ENCODE peak calls at places on chromosomes 3 and 15, in four cellular contexts. K, O, F and Y are unnamed samples.

GRCh38 chr3:169668957-169669681 is 5.6 kb upstream of the MECOM start:
- DNase-seq in O (peak; percentile 95), K (peak; percentile 82), F (peak; percentile 74), Y (peak; percentile 77)

GRCh38 chr3:193946945-193947344 is 189.0 kb upstream of the HES1 start:
- DNase-seq in K (no peak), O (no peak), F (peak; percentile 53), Y (no peak)

GRCh38 chr3:54366839-54367238 is 244.5 kb downstream of the CACNA2D3 start:
- DNase-seq in O (no peak), F (no peak), K (no peak), Y (no peak)

GRCh38 chr15:67077641-67078215 is 12.3 kb downstream of the SMAD3 start:
- DNase-seq in O (no peak), F (peak; percentile 95), K (no peak), Y (no peak)

GRCh38 chr3:101781166-101781565 is 2.2 kb downstream of the NXPE3 start:
- DNase-seq in O (no peak), K (peak; percentile 14), F (no peak), Y (no peak)

GRCh38 chr3:25728101-25728500 is 55.1 kb downstream of the NGLY1 start:
- DNase-seq in F (no peak), K (no peak), O (no peak), Y (no peak)

GRCh38 chr15:75167588-75168076 is 34.0 kb upstream of the C15orf39 start:
- DNase-seq in F (no peak), K (peak; percentile 63), O (no peak), Y (no peak)

GRCh38 chr3:70832811-70833509 is 520.5 kb upstream of the MDFIC2 start:
- DNase-seq in K (peak; percentile 81), F (no peak), O (no peak), Y (no peak)

GRCh38 chr15:42733027-42733426 is 3.9 kb downstream of the CDAN1 start:
- DNase-seq in K (no peak), O (no peak), F (no peak), Y (no peak)

GRCh38 chr15:90400005-90400758 is 12.1 kb downstream of the IQGAP1 start:
- DNase-seq in O (no peak), K (no peak), F (no peak), Y (no peak)

GRCh38 chr3:196624008-196624790 is 15.3 kb upstream of the NRROS start:
- DNase-seq in O (no peak), K (no peak), F (no peak), Y (no peak)

GRCh38 chr3:182725372-182726251 is 67.7 kb upstream of the ATP11B start:
- DNase-seq in O (no peak), F (peak; percentile 36), K (peak; percentile 14), Y (no peak)

GRCh38 chr3:40704224-40704623 is 179.5 kb downstream of the ZNF621 start:
- DNase-seq in O (no peak), F (no peak), K (no peak), Y (no peak)

GRCh38 chr15:59051867-59052861 is 52.8 kb upstream of the CCNB2 start:
- DNase-seq in O (no peak), F (no peak), K (no peak), Y (no peak)

GRCh38 chr3:112640333-112640863 is 545 bp downstream of the CCDC80 start:
- DNase-seq in F (no peak), K (peak; percentile 81), O (no peak), Y (no peak)

GRCh38 chr15:63190993-63191392 is 1.6 kb downstream of the RAB8B start:
- DNase-seq in F (no peak), K (no peak), O (no peak), Y (no peak)

GRCh38 chr3:109927161-109927560 is 589.8 kb upstream of the DPPA4 start:
- DNase-seq in O (no peak), K (peak; percentile 90), F (no peak), Y (no peak)

DNA sequence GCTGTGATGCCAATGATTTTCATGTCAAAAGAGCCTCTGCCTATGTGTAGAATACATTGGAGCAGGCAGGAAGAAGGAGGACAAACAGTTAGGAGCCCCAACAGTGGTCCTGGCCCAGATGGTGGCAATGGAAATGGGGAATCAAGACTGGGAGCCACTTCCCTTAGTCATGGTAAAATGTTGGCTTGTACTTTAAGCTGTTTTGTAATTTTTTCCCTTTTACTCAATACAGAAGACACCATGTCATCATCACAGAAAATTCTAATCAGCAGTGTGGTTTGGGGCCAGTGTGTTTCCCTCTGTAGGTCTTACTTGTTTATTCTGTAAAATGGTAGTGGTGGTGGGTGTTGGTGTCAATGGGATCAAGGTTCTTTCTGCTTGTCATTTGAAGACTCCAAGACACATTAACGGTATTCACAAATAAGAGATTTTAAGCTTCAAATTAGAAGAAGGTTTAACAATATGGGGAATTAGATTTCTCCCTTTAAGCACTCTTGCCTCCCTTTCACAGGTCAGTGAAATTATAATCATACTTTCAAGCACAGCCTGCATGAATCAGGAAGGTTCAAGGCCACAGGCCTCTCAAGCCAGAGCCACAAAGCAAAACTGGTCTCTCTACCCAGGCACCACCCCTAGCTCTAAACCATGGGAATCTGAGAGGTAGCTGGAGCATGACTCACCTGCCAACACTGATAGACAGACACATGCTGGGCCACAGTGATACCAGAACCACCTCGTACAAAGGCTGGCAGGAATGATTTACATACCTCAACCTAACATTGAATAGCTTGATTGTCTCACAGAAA is 24.9 kb downstream of the SIAH2 start:
- DNase-seq in F (peak; percentile 91), O (no peak), K (peak; percentile 74), Y (no peak)
- H3K4me3 ChIP-seq in F (no peak overlapping the region), O (no peak overlapping the region), K (no peak overlapping the region), Y (no peak overlapping the region)

GRCh38 chr3:129503387-129504010 is 24.9 kb upstream of the RHO start:
- DNase-seq in K (no peak), F (no peak), O (no peak), Y (no peak)

GRCh38 chr3:129504471-129505100 is 23.9 kb upstream of the RHO start:
- DNase-seq in F (no peak), K (no peak), O (no peak), Y (no peak)

GRCh38 chr3:129507181-129507831 is 21.1 kb upstream of the RHO start:
- DNase-seq in O (no peak), F (no peak), K (no peak), Y (peak; percentile 28)

GRCh38 chr3:129506272-129506742 is 22.1 kb upstream of the RHO start:
- DNase-seq in K (no peak), O (no peak), F (no peak), Y (no peak)

GRCh38 chr3:129505341-129505740 is 23.1 kb upstream of the RHO start:
- DNase-seq in F (no peak), O (no peak), K (no peak), Y (no peak)
- H3K27ac ChIP-seq in F (no peak overlapping the region), O (no peak overlapping the region), K (no peak overlapping the region), Y (peak overlapping the region; percentile 30)

DNA sequence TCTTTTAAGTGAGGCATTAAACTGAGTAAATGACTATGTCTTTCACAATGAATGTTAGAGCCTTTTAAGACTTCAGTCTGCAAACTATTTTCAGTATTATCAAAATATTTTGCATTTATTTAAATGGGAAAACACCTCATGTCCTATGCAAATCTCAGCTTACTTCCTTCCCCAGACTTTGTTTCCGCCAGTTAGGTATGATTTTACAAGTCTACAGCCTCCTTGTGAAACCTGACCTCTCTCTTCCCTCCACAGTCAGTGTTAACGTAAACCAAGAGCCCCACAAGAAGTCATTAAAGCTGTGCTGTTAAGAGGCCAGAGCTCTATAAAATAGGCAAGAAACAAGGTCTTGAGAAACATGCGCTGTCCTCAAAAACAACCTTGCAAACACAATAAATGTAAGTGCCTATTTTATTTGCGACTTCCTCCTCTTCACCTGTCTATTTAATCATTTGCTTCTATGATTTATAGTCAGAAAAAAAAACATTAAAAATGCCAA is 48.3 kb downstream of the PRTG start:
- DNase-seq in F (no peak), K (no peak), O (no peak), Y (no peak)
- H3K4me3 ChIP-seq in F (no peak overlapping the region), K (peak overlapping the region; percentile 15), O (no peak overlapping the region), Y (no peak overlapping the region)

DNA sequence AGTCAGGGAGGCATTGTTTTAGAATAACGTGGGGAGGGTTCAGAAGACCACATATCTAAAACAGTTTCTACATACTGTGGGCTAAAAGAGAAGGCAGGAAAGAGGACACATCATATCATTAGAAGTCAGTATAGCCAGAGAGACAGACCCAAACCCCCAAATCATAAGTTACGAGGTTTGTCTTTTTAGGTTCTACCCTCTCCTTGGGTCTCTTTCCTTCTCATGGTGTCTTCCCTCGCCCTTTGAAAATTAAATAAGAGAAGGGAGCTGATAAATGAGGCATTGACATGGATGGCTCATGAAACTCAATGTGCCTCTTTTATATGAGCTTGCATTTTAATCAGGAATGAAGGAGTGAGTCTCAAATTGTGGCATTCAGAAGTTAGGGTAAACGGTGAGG is 3.4 kb downstream of the UPK1B start:
- DNase-seq in K (no peak), O (no peak), F (no peak), Y (no peak)
- H3K27ac ChIP-seq in K (no peak overlapping the region), O (no peak overlapping the region), F (no peak overlapping the region), Y (no peak overlapping the region)

DNA sequence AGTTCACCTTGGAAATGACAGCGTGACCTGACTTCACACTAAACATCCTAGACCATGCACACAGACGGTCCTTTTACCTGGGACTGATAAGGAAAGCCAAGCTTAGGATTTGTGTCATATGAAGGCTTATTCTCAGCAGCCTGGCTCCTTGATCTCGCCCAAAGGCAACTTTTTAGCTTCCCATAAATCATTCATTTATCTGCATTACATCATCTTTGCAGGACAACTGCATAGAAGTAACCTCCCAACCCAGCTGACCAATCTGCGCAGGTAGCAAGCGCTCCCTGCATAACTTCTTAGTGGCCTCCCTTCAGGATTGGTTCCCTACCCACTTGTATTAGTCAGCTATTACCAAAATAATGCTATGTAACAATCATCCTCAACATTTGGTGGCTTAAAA is 389.9 kb upstream of the PROK2 start:
- DNase-seq in F (no peak), K (no peak), O (no peak), Y (no peak)
- H3K4me3 ChIP-seq in F (no peak overlapping the region), K (no peak overlapping the region), O (no peak overlapping the region), Y (no peak overlapping the region)

DNA sequence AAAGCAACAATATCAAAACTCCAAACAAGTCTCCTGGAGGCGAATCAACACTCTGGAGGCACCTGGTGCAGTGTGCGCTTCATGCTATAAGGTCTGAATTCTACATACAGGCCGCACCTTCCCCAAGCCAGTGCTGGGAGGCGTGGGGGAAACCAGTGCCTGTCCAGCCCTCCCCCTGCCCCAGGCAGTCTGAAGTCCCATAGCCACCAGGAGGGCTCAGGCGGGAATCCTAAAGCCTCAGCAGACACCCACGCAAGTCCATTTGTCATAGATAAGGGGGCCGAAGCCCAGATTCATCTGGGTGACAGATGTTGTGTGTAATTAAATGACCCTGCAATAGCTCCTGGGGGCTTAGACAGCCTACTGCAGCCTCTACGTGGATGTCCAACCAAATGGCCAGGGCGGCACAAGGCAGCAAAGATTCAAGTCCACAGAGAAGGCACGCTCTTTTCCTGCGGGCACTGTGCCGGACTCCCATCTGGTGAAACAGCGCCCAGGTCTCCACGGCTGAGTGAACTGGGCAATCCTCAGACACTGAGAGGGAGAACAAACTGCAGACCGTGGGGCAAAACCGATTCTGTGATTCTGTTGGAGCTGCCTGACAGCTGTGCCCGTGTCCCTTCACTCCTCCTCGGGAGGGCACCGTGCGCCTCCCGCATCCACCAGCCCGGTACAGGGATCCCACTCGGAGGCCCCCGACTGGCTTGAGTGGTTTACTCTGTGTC is 64.8 kb downstream of the ATP10A start:
- DNase-seq in K (peak; percentile 16), F (no peak), O (no peak), Y (peak; percentile 50)
- H3K27ac ChIP-seq in K (no peak overlapping the region), F (no peak overlapping the region), O (no peak overlapping the region), Y (peak overlapping the region; percentile 79)

DNA sequence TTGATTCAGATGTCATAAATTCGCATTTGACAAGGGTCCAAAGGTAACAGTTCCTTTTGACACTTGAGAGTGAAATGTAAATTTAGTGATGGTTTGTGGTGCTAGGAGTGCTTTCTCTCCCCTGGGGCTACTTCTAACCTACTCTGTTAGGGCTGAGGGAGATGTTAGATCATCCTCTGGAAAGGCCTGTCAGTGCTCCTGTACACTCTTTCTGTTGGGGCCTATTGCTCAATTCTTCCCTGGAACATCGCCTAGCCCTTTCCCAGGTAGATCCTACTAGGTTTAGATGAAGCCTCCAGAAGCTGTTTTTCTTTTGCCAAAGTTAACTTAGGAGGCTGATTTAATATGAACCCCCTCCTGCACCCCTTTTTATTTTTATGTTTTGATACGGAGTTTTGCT is 1.4 kb downstream of the PCCB start:
- DNase-seq in F (no peak), K (no peak), O (no peak), Y (no peak)
- H3K4me3 ChIP-seq in F (no peak overlapping the region), K (no peak overlapping the region), O (peak overlapping the region; percentile 87), Y (peak overlapping the region; percentile 81)